ENCODE peak calls at places on chromosomes 2 and 18, in nine cellular contexts. One of them, this sample, is unnamed. For H3K27me3, the result is how much of the 10 kb centered on the place peaks cover.

GRCh38 chr2:43348904-43349725 is 122.7 kb upstream of the ZFP36L2 start:
- DNase-seq in ovary: no peak
- DNase-seq in heart left ventricle: peak
- DNase-seq in uterus: peak
- DNase-seq in tibial artery: no peak
- DNase-seq in IMR-90: peak
- DNase-seq in GM23338: no peak
- DNase-seq in fibroblast of lung: peak
- DNase-seq in CD4-positive, alpha-beta T cell: no peak
- DNase-seq in this sample: no peak

GRCh38 chr2:20521682-20522189 is 74.9 kb downstream of the RHOB start:
- DNase-seq in tibial artery: no peak
- DNase-seq in GM23338: no peak
- DNase-seq in IMR-90: no peak
- DNase-seq in uterus: no peak
- DNase-seq in heart left ventricle: no peak
- DNase-seq in fibroblast of lung: no peak
- DNase-seq in CD4-positive, alpha-beta T cell: no peak
- DNase-seq in ovary: no peak
- DNase-seq in this sample: no peak

GRCh38 chr2:217918220-217919024 is 84.4 kb downstream of the TNS1 start:
- DNase-seq in uterus: peak
- DNase-seq in tibial artery: peak
- DNase-seq in CD4-positive, alpha-beta T cell: no peak
- DNase-seq in IMR-90: peak
- DNase-seq in GM23338: peak
- DNase-seq in heart left ventricle: peak
- DNase-seq in ovary: no peak
- DNase-seq in fibroblast of lung: peak
- DNase-seq in this sample: no peak

GRCh38 chr2:64696631-64697030 is 42.9 kb upstream of the SERTAD2 start:
- DNase-seq in CD4-positive, alpha-beta T cell: no peak
- DNase-seq in heart left ventricle: no peak
- DNase-seq in ovary: no peak
- DNase-seq in GM23338: no peak
- DNase-seq in tibial artery: no peak
- DNase-seq in IMR-90: no peak
- DNase-seq in fibroblast of lung: peak
- DNase-seq in uterus: no peak
- DNase-seq in this sample: no peak

GRCh38 chr18:2572144-2572682 is 856 bp downstream of the NDC80 start:
- DNase-seq in uterus: no peak
- DNase-seq in GM23338: no peak
- DNase-seq in tibial artery: no peak
- DNase-seq in ovary: no peak
- DNase-seq in CD4-positive, alpha-beta T cell: no peak
- DNase-seq in fibroblast of lung: no peak
- DNase-seq in heart left ventricle: no peak
- DNase-seq in IMR-90: no peak
- DNase-seq in this sample: no peak

GRCh38 chr2:209638346-209638745 is 133.3 kb upstream of the UNC80 start:
- DNase-seq in IMR-90: peak
- DNase-seq in heart left ventricle: no peak
- DNase-seq in CD4-positive, alpha-beta T cell: no peak
- DNase-seq in ovary: no peak
- DNase-seq in uterus: no peak
- DNase-seq in fibroblast of lung: peak
- DNase-seq in tibial artery: no peak
- DNase-seq in GM23338: no peak
- DNase-seq in this sample: no peak

GRCh38 chr18:48785091-48785614 is 165.6 kb downstream of the SMAD7 start:
- DNase-seq in IMR-90: no peak
- DNase-seq in GM23338: no peak
- DNase-seq in CD4-positive, alpha-beta T cell: no peak
- DNase-seq in ovary: no peak
- DNase-seq in tibial artery: no peak
- DNase-seq in uterus: no peak
- DNase-seq in fibroblast of lung: no peak
- DNase-seq in heart left ventricle: no peak
- DNase-seq in this sample: no peak

GRCh38 chr2:201654611-201655384 is 11.5 kb upstream of the TMEM237 start:
- DNase-seq in uterus: no peak
- DNase-seq in heart left ventricle: no peak
- DNase-seq in fibroblast of lung: peak
- DNase-seq in ovary: no peak
- DNase-seq in tibial artery: no peak
- DNase-seq in IMR-90: peak
- DNase-seq in GM23338: no peak
- DNase-seq in CD4-positive, alpha-beta T cell: no peak
- DNase-seq in this sample: no peak

GRCh38 chr2:25042321-25043240 is 705 bp downstream of the EFR3B start:
- DNase-seq in IMR-90: peak
- DNase-seq in GM23338: peak
- DNase-seq in heart left ventricle: peak
- DNase-seq in fibroblast of lung: peak
- DNase-seq in uterus: no peak
- DNase-seq in CD4-positive, alpha-beta T cell: no peak
- DNase-seq in ovary: peak
- DNase-seq in tibial artery: peak
- DNase-seq in this sample: peak

GRCh38 chr2:98282109-98282508 is 64.1 kb upstream of the CNGA3 start:
- DNase-seq in IMR-90: no peak
- DNase-seq in heart left ventricle: no peak
- DNase-seq in CD4-positive, alpha-beta T cell: no peak
- DNase-seq in fibroblast of lung: peak
- DNase-seq in uterus: no peak
- DNase-seq in GM23338: no peak
- DNase-seq in tibial artery: no peak
- DNase-seq in ovary: no peak
- DNase-seq in this sample: no peak

GRCh38 chr2:73163522-73164367 is 38.6 kb upstream of the NOTO start:
- DNase-seq in CD4-positive, alpha-beta T cell: peak
- DNase-seq in GM23338: peak
- DNase-seq in uterus: peak
- DNase-seq in IMR-90: peak
- DNase-seq in ovary: peak
- DNase-seq in heart left ventricle: peak
- DNase-seq in fibroblast of lung: peak
- DNase-seq in tibial artery: peak
- DNase-seq in this sample: no peak

GRCh38 chr2:236972491-236973379 is 113.0 kb upstream of the COPS8 start:
- DNase-seq in CD4-positive, alpha-beta T cell: no peak
- DNase-seq in fibroblast of lung: peak
- DNase-seq in IMR-90: peak
- DNase-seq in GM23338: peak
- DNase-seq in uterus: no peak
- DNase-seq in tibial artery: peak
- DNase-seq in ovary: no peak
- DNase-seq in heart left ventricle: no peak
- DNase-seq in this sample: peak

GRCh38 chr2:46845542-46846453 is 69.8 kb downstream of the MCFD2 start:
- DNase-seq in tibial artery: no peak
- DNase-seq in GM23338: no peak
- DNase-seq in uterus: no peak
- DNase-seq in IMR-90: no peak
- DNase-seq in CD4-positive, alpha-beta T cell: no peak
- DNase-seq in ovary: no peak
- DNase-seq in fibroblast of lung: no peak
- DNase-seq in heart left ventricle: no peak
- DNase-seq in this sample: no peak

GRCh38 chr2:148930046-148930775 is 55.2 kb downstream of the KIF5C start:
- DNase-seq in GM23338: no peak
- DNase-seq in CD4-positive, alpha-beta T cell: no peak
- DNase-seq in heart left ventricle: no peak
- DNase-seq in uterus: no peak
- DNase-seq in tibial artery: no peak
- DNase-seq in fibroblast of lung: no peak
- DNase-seq in ovary: no peak
- DNase-seq in IMR-90: no peak
- DNase-seq in this sample: no peak

GRCh38 chr2:179818546-179818945 is 42.9 kb downstream of the ZNF385B start:
- DNase-seq in GM23338: no peak
- DNase-seq in ovary: no peak
- DNase-seq in CD4-positive, alpha-beta T cell: no peak
- DNase-seq in uterus: no peak
- DNase-seq in tibial artery: no peak
- DNase-seq in heart left ventricle: no peak
- DNase-seq in fibroblast of lung: peak
- DNase-seq in IMR-90: no peak
- DNase-seq in this sample: no peak

GRCh38 chr2:164840930-164841718 is 499 bp downstream of the COBLL1 start:
- DNase-seq in CD4-positive, alpha-beta T cell: no peak
- DNase-seq in heart left ventricle: peak
- DNase-seq in uterus: peak
- DNase-seq in GM23338: peak
- DNase-seq in IMR-90: peak
- DNase-seq in tibial artery: peak
- DNase-seq in fibroblast of lung: peak
- DNase-seq in ovary: peak
- DNase-seq in this sample: peak

GRCh38 chr2:186687774-186688173 is 6.1 kb upstream of the FAM171B start:
- DNase-seq in tibial artery: no peak
- DNase-seq in CD4-positive, alpha-beta T cell: no peak
- DNase-seq in GM23338: no peak
- DNase-seq in fibroblast of lung: peak
- DNase-seq in IMR-90: peak
- DNase-seq in heart left ventricle: no peak
- DNase-seq in ovary: no peak
- DNase-seq in uterus: no peak
- DNase-seq in this sample: no peak

GRCh38 chr2:230905448-230906430 is 19.3 kb downstream of the GPR55 start:
- DNase-seq in uterus: no peak
- DNase-seq in heart left ventricle: no peak
- DNase-seq in fibroblast of lung: peak
- DNase-seq in tibial artery: no peak
- DNase-seq in IMR-90: peak
- DNase-seq in ovary: peak
- DNase-seq in GM23338: no peak
- DNase-seq in CD4-positive, alpha-beta T cell: peak
- DNase-seq in this sample: peak

DNA sequence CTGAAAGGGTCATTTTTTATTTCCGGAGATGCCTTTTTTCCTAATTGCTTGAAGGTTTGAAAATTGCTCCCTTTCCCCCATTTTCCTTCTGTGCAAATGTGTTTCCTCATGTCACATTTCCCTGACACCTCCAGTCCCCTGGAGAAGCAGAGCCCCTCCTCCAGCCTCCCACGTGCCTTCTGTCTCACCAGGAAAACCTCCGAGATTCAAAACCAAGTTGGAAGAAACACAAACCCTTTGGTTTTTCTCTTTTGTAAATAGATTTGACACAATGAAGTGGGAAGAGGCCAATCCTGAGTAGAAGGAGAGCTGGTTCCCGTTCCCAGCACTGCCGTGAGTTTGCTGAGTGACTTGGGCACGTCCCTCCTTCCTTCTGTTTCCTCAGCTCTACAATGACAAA is 125.4 kb upstream of the MYCN start:
- DNase-seq in uterus: no peak
- DNase-seq in CD4-positive, alpha-beta T cell: no peak
- DNase-seq in heart left ventricle: no peak
- DNase-seq in fibroblast of lung: no peak
- DNase-seq in GM23338: no peak
- DNase-seq in IMR-90: no peak
- DNase-seq in ovary: no peak
- DNase-seq in tibial artery: no peak
- DNase-seq in this sample: no peak
- TF ChIP-seq CTCF in uterus: no peak
- TF ChIP-seq CTCF in CD4-positive, alpha-beta T cell: no peak
- TF ChIP-seq CTCF in heart left ventricle: no peak
- TF ChIP-seq CTCF in fibroblast of lung: no peak
- TF ChIP-seq CTCF in GM23338: no peak
- TF ChIP-seq CTCF in IMR-90: no peak
- TF ChIP-seq CTCF in ovary: no peak
- TF ChIP-seq CTCF in tibial artery: no peak
- TF ChIP-seq CTCF in this sample: no peak

GRCh38 chr2:15925819-15926218 is 14.5 kb upstream of the MYCN start:
- DNase-seq in GM23338: no peak
- DNase-seq in fibroblast of lung: no peak
- DNase-seq in CD4-positive, alpha-beta T cell: no peak
- DNase-seq in uterus: no peak
- DNase-seq in ovary: no peak
- DNase-seq in heart left ventricle: no peak
- DNase-seq in tibial artery: no peak
- DNase-seq in IMR-90: no peak
- DNase-seq in this sample: no peak
- H3K27me3 ChIP-seq in GM23338: under half
- H3K27me3 ChIP-seq in fibroblast of lung: under half
- H3K27me3 ChIP-seq in CD4-positive, alpha-beta T cell: under half
- H3K27me3 ChIP-seq in uterus: under half
- H3K27me3 ChIP-seq in ovary: under half
- H3K27me3 ChIP-seq in heart left ventricle: under half
- H3K27me3 ChIP-seq in tibial artery: under half
- H3K27me3 ChIP-seq in IMR-90: under half
- H3K27me3 ChIP-seq in this sample: under half

DNA sequence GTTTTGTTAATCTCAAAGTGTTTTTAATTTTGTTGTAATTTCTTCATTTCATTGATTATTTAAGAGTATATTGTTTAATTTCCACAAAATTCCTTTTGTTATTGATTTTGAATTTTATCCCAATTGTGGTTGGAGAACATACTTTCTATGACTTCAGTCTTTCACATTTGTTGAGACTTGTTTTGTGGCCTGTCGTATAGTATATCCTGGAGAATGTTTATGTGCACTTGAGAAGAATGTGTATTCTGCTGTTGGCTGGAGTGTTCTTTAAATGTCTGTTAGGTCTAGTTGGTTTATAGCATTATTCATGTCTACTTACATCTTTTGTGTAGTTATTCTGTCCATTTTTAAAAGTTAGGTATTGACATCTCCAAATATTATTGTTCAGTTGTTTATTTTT is 120.3 kb downstream of the TTC27 start:
- DNase-seq in CD4-positive, alpha-beta T cell: no peak
- DNase-seq in uterus: no peak
- DNase-seq in IMR-90: no peak
- DNase-seq in ovary: no peak
- DNase-seq in GM23338: no peak
- DNase-seq in heart left ventricle: no peak
- DNase-seq in tibial artery: no peak
- DNase-seq in fibroblast of lung: no peak
- DNase-seq in this sample: no peak
- TF ChIP-seq CTCF in CD4-positive, alpha-beta T cell: no peak
- TF ChIP-seq CTCF in uterus: no peak
- TF ChIP-seq CTCF in IMR-90: no peak
- TF ChIP-seq CTCF in ovary: no peak
- TF ChIP-seq CTCF in GM23338: no peak
- TF ChIP-seq CTCF in heart left ventricle: no peak
- TF ChIP-seq CTCF in tibial artery: no peak
- TF ChIP-seq CTCF in fibroblast of lung: no peak
- TF ChIP-seq CTCF in this sample: no peak

DNA sequence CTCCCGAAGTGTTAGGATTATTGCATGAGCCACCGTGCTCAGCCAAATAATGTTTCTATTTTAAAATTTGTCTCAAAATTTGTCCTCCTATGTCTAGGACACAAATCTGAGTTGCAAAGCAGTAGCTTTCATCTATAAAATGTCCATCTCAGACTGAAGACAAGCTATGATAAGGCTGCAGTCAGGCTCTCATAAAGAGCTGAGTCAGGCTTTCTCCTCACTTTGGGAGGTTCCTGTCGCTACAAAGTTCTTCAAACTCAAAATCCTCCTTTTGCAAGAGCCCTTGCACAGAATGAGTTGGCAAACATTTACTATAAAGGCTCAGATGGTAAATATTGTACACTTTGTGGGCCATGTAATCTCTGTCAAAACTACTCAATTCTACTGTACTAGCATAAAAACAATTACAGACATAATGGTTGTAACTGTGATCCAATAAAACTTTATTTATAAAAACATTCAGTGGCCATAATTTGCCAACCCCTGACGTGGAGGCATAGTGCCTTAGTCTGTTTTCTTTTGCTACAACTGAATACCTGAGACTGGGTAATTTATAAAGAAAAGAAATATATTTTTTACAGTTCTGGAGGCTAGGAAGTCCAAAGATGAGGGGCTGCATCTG is 154.9 kb upstream of the SATB2 start:
- DNase-seq in CD4-positive, alpha-beta T cell: no peak
- DNase-seq in GM23338: no peak
- DNase-seq in uterus: no peak
- DNase-seq in tibial artery: no peak
- DNase-seq in IMR-90: no peak
- DNase-seq in ovary: no peak
- DNase-seq in heart left ventricle: no peak
- DNase-seq in fibroblast of lung: no peak
- DNase-seq in this sample: no peak
- H3K27me3 ChIP-seq in CD4-positive, alpha-beta T cell: under half
- H3K27me3 ChIP-seq in GM23338: under half
- H3K27me3 ChIP-seq in uterus: under half
- H3K27me3 ChIP-seq in tibial artery: under half
- H3K27me3 ChIP-seq in IMR-90: under half
- H3K27me3 ChIP-seq in ovary: under half
- H3K27me3 ChIP-seq in heart left ventricle: under half
- H3K27me3 ChIP-seq in fibroblast of lung: under half
- H3K27me3 ChIP-seq in this sample: under half

This sample was measured in upper lobe of left lung.